ENCODE peak calls at places on chromosomes 4 and X, in seven cellular contexts. One of them, this sample, is unnamed.

GRCh38 chrX:119726900-119727555 is 31.4 kb upstream of the SOWAHD start:
- DNase-seq in HepG2: no peak
- DNase-seq in IMR-90: no peak
- DNase-seq in thyroid gland: no peak
- DNase-seq in esophagus squamous epithelium: no peak
- DNase-seq in endothelial cell of umbilical vein: no peak
- DNase-seq in GM12878: no peak
- DNase-seq in this sample: no peak

GRCh38 chr4:16199132-16199531 is 27.1 kb downstream of the TAPT1 start:
- DNase-seq in GM12878: no peak
- DNase-seq in endothelial cell of umbilical vein: peak; percentile 51
- DNase-seq in thyroid gland: no peak
- DNase-seq in esophagus squamous epithelium: no peak
- DNase-seq in IMR-90: peak; percentile 37
- DNase-seq in HepG2: peak; percentile 15
- DNase-seq in this sample: peak; percentile 22

GRCh38 chr4:184728858-184729257 is 5.0 kb downstream of the CENPU start:
- DNase-seq in thyroid gland: no peak
- DNase-seq in HepG2: peak; percentile 61
- DNase-seq in esophagus squamous epithelium: no peak
- DNase-seq in GM12878: no peak
- DNase-seq in endothelial cell of umbilical vein: peak; percentile 84
- DNase-seq in IMR-90: peak; percentile 37
- DNase-seq in this sample: no peak

GRCh38 chr4:177862541-177863176 is 420.4 kb upstream of the AGA start:
- DNase-seq in IMR-90: no peak
- DNase-seq in GM12878: no peak
- DNase-seq in esophagus squamous epithelium: no peak
- DNase-seq in endothelial cell of umbilical vein: no peak
- DNase-seq in thyroid gland: no peak
- DNase-seq in HepG2: no peak
- DNase-seq in this sample: no peak

GRCh38 chr4:151555151-151555945 is 146.4 kb downstream of the FHIP1A start:
- DNase-seq in endothelial cell of umbilical vein: no peak
- DNase-seq in thyroid gland: no peak
- DNase-seq in esophagus squamous epithelium: no peak
- DNase-seq in GM12878: no peak
- DNase-seq in HepG2: no peak
- DNase-seq in IMR-90: no peak
- DNase-seq in this sample: no peak

GRCh38 chrX:49212209-49212608 is 12.2 kb upstream of the SYP start:
- DNase-seq in IMR-90: no peak
- DNase-seq in endothelial cell of umbilical vein: no peak
- DNase-seq in HepG2: no peak
- DNase-seq in thyroid gland: no peak
- DNase-seq in esophagus squamous epithelium: no peak
- DNase-seq in GM12878: no peak
- DNase-seq in this sample: no peak

GRCh38 chrX:39725114-39725513 is 372.6 kb downstream of the BCOR start:
- DNase-seq in IMR-90: no peak
- DNase-seq in GM12878: no peak
- DNase-seq in endothelial cell of umbilical vein: no peak
- DNase-seq in thyroid gland: no peak
- DNase-seq in esophagus squamous epithelium: no peak
- DNase-seq in HepG2: no peak
- DNase-seq in this sample: no peak

GRCh38 chrX:91434351-91435168 is at the start of gene PABPC5:
- DNase-seq in endothelial cell of umbilical vein: peak; percentile 9
- DNase-seq in IMR-90: peak; percentile 82
- DNase-seq in HepG2: no peak
- DNase-seq in thyroid gland: peak; percentile 86
- DNase-seq in esophagus squamous epithelium: no peak
- DNase-seq in GM12878: no peak
- DNase-seq in this sample: peak; percentile 0

GRCh38 chr4:158172558-158173258 is at the start of gene GASK1B:
- DNase-seq in thyroid gland: peak; percentile 35
- DNase-seq in esophagus squamous epithelium: no peak
- DNase-seq in IMR-90: peak; percentile 64
- DNase-seq in HepG2: peak; percentile 81
- DNase-seq in endothelial cell of umbilical vein: peak; percentile 91
- DNase-seq in GM12878: no peak
- DNase-seq in this sample: peak; percentile 72

GRCh38 chr4:2722033-2722432 is 34.1 kb downstream of the TNIP2 start:
- DNase-seq in IMR-90: no peak
- DNase-seq in esophagus squamous epithelium: no peak
- DNase-seq in HepG2: no peak
- DNase-seq in GM12878: no peak
- DNase-seq in thyroid gland: no peak
- DNase-seq in endothelial cell of umbilical vein: no peak
- DNase-seq in this sample: no peak

GRCh38 chr4:18138076-18138665 is 116.6 kb upstream of the LCORL start:
- DNase-seq in thyroid gland: no peak
- DNase-seq in esophagus squamous epithelium: no peak
- DNase-seq in IMR-90: no peak
- DNase-seq in endothelial cell of umbilical vein: no peak
- DNase-seq in HepG2: peak; percentile 9
- DNase-seq in GM12878: no peak
- DNase-seq in this sample: no peak

GRCh38 chrX:106177106-106177981 is 9.2 kb downstream of the PWWP3B start:
- DNase-seq in IMR-90: no peak
- DNase-seq in esophagus squamous epithelium: no peak
- DNase-seq in endothelial cell of umbilical vein: no peak
- DNase-seq in HepG2: no peak
- DNase-seq in GM12878: no peak
- DNase-seq in thyroid gland: peak; percentile 88
- DNase-seq in this sample: no peak

GRCh38 chr4:8348071-8348470 is 78.5 kb downstream of the HTRA3 start:
- DNase-seq in esophagus squamous epithelium: no peak
- DNase-seq in endothelial cell of umbilical vein: no peak
- DNase-seq in HepG2: no peak
- DNase-seq in GM12878: no peak
- DNase-seq in thyroid gland: no peak
- DNase-seq in IMR-90: no peak
- DNase-seq in this sample: no peak

GRCh38 chrX:134622813-134623185 is 35.5 kb downstream of the PLAC1 start:
- DNase-seq in HepG2: no peak
- DNase-seq in GM12878: no peak
- DNase-seq in esophagus squamous epithelium: no peak
- DNase-seq in endothelial cell of umbilical vein: no peak
- DNase-seq in IMR-90: no peak
- DNase-seq in thyroid gland: no peak
- DNase-seq in this sample: no peak

GRCh38 chr4:122537388-122538135 is 81.0 kb upstream of the IL2 start:
- DNase-seq in esophagus squamous epithelium: no peak
- DNase-seq in endothelial cell of umbilical vein: no peak
- DNase-seq in IMR-90: no peak
- DNase-seq in GM12878: no peak
- DNase-seq in thyroid gland: no peak
- DNase-seq in HepG2: no peak
- DNase-seq in this sample: no peak

GRCh38 chr4:7815562-7815961 is 124.1 kb downstream of the AFAP1 start:
- DNase-seq in esophagus squamous epithelium: no peak
- DNase-seq in GM12878: no peak
- DNase-seq in endothelial cell of umbilical vein: no peak
- DNase-seq in thyroid gland: no peak
- DNase-seq in HepG2: no peak
- DNase-seq in IMR-90: peak; percentile 87
- DNase-seq in this sample: no peak

GRCh38 chr4:109811707-109812106 is 3.9 kb upstream of the GAR1 start:
- DNase-seq in GM12878: no peak
- DNase-seq in HepG2: no peak
- DNase-seq in IMR-90: no peak
- DNase-seq in thyroid gland: no peak
- DNase-seq in esophagus squamous epithelium: no peak
- DNase-seq in endothelial cell of umbilical vein: no peak
- DNase-seq in this sample: peak; percentile 28

GRCh38 chr4:109816082-109816442 is 500 bp downstream of the GAR1 start:
- DNase-seq in HepG2: no peak
- DNase-seq in GM12878: no peak
- DNase-seq in thyroid gland: no peak
- DNase-seq in IMR-90: no peak
- DNase-seq in endothelial cell of umbilical vein: no peak
- DNase-seq in esophagus squamous epithelium: no peak
- DNase-seq in this sample: peak; percentile 76

GRCh38 chr4:109818268-109818667 is 2.7 kb downstream of the GAR1 start:
- DNase-seq in esophagus squamous epithelium: no peak
- DNase-seq in IMR-90: no peak
- DNase-seq in GM12878: no peak
- DNase-seq in thyroid gland: no peak
- DNase-seq in endothelial cell of umbilical vein: no peak
- DNase-seq in HepG2: no peak
- DNase-seq in this sample: no peak

GRCh38 chr4:109816894-109817293 is 1.3 kb downstream of the GAR1 start:
- DNase-seq in thyroid gland: no peak
- DNase-seq in esophagus squamous epithelium: no peak
- DNase-seq in HepG2: no peak
- DNase-seq in endothelial cell of umbilical vein: no peak
- DNase-seq in GM12878: no peak
- DNase-seq in IMR-90: no peak
- DNase-seq in this sample: peak; percentile 14

GRCh38 chr4:109815151-109816081 is at the start of gene GAR1:
- DNase-seq in esophagus squamous epithelium: peak; percentile 62
- DNase-seq in endothelial cell of umbilical vein: peak; percentile 94
- DNase-seq in GM12878: peak; percentile 72
- DNase-seq in IMR-90: peak; percentile 92
- DNase-seq in thyroid gland: peak; percentile 94
- DNase-seq in HepG2: peak; percentile 90
- DNase-seq in this sample: peak; percentile 97
- TF ChIP-seq POLR2A in esophagus squamous epithelium: no peak
- TF ChIP-seq POLR2A in endothelial cell of umbilical vein: peak; percentile 52
- TF ChIP-seq POLR2A in GM12878: peak; percentile 81
- TF ChIP-seq POLR2A in IMR-90: peak; percentile 32
- TF ChIP-seq POLR2A in thyroid gland: no peak
- TF ChIP-seq POLR2A in HepG2: peak; percentile 73
- TF ChIP-seq POLR2A in this sample: peak; percentile 99

DNA sequence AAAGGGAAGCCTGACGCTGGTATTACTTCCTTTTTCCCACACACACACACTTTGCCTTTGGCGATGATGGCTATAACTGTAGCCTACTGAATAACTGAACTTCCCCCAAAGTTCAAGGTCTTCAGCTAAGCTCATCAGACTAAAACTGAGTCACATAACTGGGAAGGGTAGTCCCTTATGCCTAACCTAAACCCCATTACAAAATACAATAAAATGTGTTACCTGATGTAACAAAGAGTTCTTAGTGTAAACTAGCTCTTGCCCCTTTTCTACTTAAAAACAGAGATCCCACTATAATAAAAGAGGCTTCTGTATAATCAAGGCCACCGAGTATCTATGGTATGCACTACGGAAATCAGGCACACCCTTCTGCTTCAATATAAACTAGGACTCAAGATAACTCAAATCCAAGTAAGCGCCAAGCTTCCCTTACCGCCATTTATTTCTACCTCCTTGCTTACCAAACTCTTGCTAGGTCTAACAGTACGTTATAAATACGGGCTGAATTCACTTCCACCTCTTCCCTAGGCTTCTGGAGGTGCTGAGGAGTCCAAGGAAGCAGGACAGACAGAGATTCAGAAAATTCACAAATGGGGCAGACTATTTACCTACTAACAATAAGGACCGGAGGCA is 2.4 kb downstream of the OTUD4 start:
- DNase-seq in IMR-90: peak; percentile 45
- DNase-seq in GM12878: no peak
- DNase-seq in HepG2: peak; percentile 71
- DNase-seq in endothelial cell of umbilical vein: peak; percentile 89
- DNase-seq in thyroid gland: no peak
- DNase-seq in esophagus squamous epithelium: no peak
- DNase-seq in this sample: peak; percentile 57
- TF ChIP-seq POLR2A in IMR-90: no peak
- TF ChIP-seq POLR2A in GM12878: no peak
- TF ChIP-seq POLR2A in HepG2: no peak
- TF ChIP-seq POLR2A in endothelial cell of umbilical vein: no peak
- TF ChIP-seq POLR2A in thyroid gland: no peak
- TF ChIP-seq POLR2A in esophagus squamous epithelium: no peak
- TF ChIP-seq POLR2A in this sample: no peak

GRCh38 chrX:111616786-111617185 is 64.2 kb upstream of the ALG13 start:
- DNase-seq in HepG2: no peak
- DNase-seq in GM12878: no peak
- DNase-seq in IMR-90: no peak
- DNase-seq in thyroid gland: no peak
- DNase-seq in esophagus squamous epithelium: no peak
- DNase-seq in endothelial cell of umbilical vein: no peak
- DNase-seq in this sample: no peak

DNA sequence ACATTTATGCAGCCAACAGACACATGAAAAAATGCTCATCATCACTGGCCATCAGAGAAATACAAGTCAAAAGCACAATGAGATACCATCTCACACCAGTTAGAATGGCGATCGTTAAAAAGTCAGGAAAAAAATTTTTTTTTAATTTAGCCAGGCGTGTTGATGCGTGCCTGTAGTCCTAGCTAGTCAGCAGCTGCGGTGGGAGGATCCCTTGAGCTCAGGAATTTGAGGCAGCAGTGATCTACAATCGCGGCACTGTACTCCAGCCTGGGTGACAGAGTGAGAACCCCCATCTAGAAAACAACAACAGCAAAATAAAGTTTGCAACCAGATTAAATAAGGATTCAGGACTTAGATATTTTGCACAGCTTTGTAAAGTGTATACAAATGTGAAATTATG is 65.7 kb upstream of the ALG13 start:
- DNase-seq in HepG2: no peak
- DNase-seq in thyroid gland: no peak
- DNase-seq in IMR-90: no peak
- DNase-seq in esophagus squamous epithelium: no peak
- DNase-seq in endothelial cell of umbilical vein: no peak
- DNase-seq in GM12878: no peak
- DNase-seq in this sample: no peak
- TF ChIP-seq POLR2A in HepG2: no peak
- TF ChIP-seq POLR2A in thyroid gland: no peak
- TF ChIP-seq POLR2A in IMR-90: no peak
- TF ChIP-seq POLR2A in esophagus squamous epithelium: no peak
- TF ChIP-seq POLR2A in endothelial cell of umbilical vein: no peak
- TF ChIP-seq POLR2A in GM12878: no peak
- TF ChIP-seq POLR2A in this sample: no peak

DNA sequence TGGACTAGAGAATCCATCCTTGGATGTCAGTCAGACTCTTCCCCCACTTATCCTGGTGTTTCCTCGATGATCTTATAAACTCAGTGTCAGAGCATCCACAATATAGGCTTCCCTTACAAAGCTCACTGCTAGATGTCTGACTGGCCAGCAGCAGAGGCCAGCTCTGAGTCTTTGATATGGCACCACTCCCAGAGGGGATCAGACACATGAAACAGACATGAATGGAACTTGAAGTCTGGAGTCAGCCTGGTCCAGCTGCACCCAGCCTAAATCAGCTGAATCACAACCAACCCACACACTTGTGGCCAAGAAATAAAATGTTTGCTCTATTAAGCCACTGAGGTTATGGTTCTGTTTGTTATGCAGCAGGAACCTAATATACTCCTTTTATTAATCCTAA is 129.6 kb upstream of the MED14 start:
- DNase-seq in IMR-90: peak; percentile 89
- DNase-seq in thyroid gland: no peak
- DNase-seq in HepG2: no peak
- DNase-seq in endothelial cell of umbilical vein: no peak
- DNase-seq in esophagus squamous epithelium: no peak
- DNase-seq in GM12878: no peak
- DNase-seq in this sample: no peak
- TF ChIP-seq POLR2A in IMR-90: no peak
- TF ChIP-seq POLR2A in thyroid gland: no peak
- TF ChIP-seq POLR2A in HepG2: no peak
- TF ChIP-seq POLR2A in endothelial cell of umbilical vein: no peak
- TF ChIP-seq POLR2A in esophagus squamous epithelium: no peak
- TF ChIP-seq POLR2A in GM12878: no peak
- TF ChIP-seq POLR2A in this sample: no peak

This sample was measured in erythroblast.